ENCODE peak calls at places on chromosome 16, in seven cellular contexts. I, K, H, D, X, Q and A are unnamed samples.

GRCh38 chr16:7405166-7405565 is 72.5 kb downstream of the RBFOX1 start:
- DNase-seq in I (no peak), K (peak), H (no peak), D (peak), X (peak), Q (no peak), A (no peak)

GRCh38 chr16:85350146-85350728 is 238.0 kb upstream of the CIBAR2 start:
- DNase-seq in I (no peak), K (no peak), H (no peak), D (no peak), X (no peak), Q (no peak), A (no peak)

GRCh38 chr16:31099860-31100638 is 5.5 kb upstream of the VKORC1 start:
- DNase-seq in I (no peak), K (no peak), H (no peak), D (no peak), X (no peak), Q (peak), A (no peak)

GRCh38 chr16:17138801-17139200 is 332.0 kb downstream of the XYLT1 start:
- DNase-seq in I (no peak), K (no peak), H (peak), D (peak), X (no peak), Q (no peak), A (no peak)

GRCh38 chr16:13672196-13672595 is 247.8 kb upstream of the ERCC4 start:
- DNase-seq in I (no peak), K (no peak), H (no peak), D (no peak), X (no peak), Q (no peak), A (no peak)

GRCh38 chr16:68356249-68356918 is 45.6 kb downstream of the PRMT7 start:
- DNase-seq in I (no peak), K (no peak), H (peak), D (no peak), X (peak), Q (no peak), A (no peak)

GRCh38 chr16:27229891-27230470 is 26.7 kb downstream of the KDM8 start:
- DNase-seq in I (no peak), K (peak), H (no peak), D (no peak), X (peak), Q (no peak), A (no peak)

GRCh38 chr16:57536306-57537193 is at the start of gene CCDC102A:
- DNase-seq in I (no peak), K (no peak), H (peak), D (no peak), X (no peak), Q (no peak), A (peak)

GRCh38 chr16:5349101-5349500 is 251.5 kb upstream of the EEF2KMT start:
- DNase-seq in I (no peak), K (no peak), H (no peak), D (no peak), X (no peak), Q (no peak), A (no peak)

GRCh38 chr16:17339764-17340541 is 130.8 kb downstream of the XYLT1 start:
- DNase-seq in I (no peak), K (no peak), H (no peak), D (no peak), X (no peak), Q (peak), A (no peak)

GRCh38 chr16:57760357-57761160 is 25.0 kb downstream of the KATNB1 start:
- DNase-seq in I (no peak), K (peak), H (no peak), D (no peak), X (peak), Q (no peak), A (no peak)

GRCh38 chr16:85205747-85206471 is 93.6 kb upstream of the CIBAR2 start:
- DNase-seq in I (no peak), K (no peak), H (no peak), D (no peak), X (peak), Q (peak), A (peak)

GRCh38 chr16:63315229-63315628 is 1279.0 kb upstream of the CDH8 start:
- DNase-seq in I (no peak), K (no peak), H (no peak), D (no peak), X (no peak), Q (no peak), A (no peak)

GRCh38 chr16:31568577-31569359 is 41.1 kb downstream of the AHSP start:
- DNase-seq in I (no peak), K (no peak), H (no peak), D (no peak), X (peak), Q (no peak), A (peak)

GRCh38 chr16:50499254-50499653 is 48.9 kb upstream of the NKD1 start:
- DNase-seq in I (no peak), K (no peak), H (no peak), D (no peak), X (no peak), Q (no peak), A (no peak)

GRCh38 chr16:85018529-85019236 is 7.3 kb upstream of the ZDHHC7 start:
- DNase-seq in I (no peak), K (no peak), H (no peak), D (peak), X (no peak), Q (no peak), A (no peak)

GRCh38 chr16:87203060-87203656 is 114.0 kb downstream of the C16orf95 start:
- DNase-seq in I (peak), K (peak), H (peak), D (peak), X (peak), Q (peak), A (no peak)

GRCh38 chr16:57736419-57737281 is 1.1 kb downstream of the KATNB1 start:
- DNase-seq in I (peak), K (no peak), H (peak), D (peak), X (peak), Q (peak), A (no peak)

GRCh38 chr16:17053536-17054160 is 417.1 kb downstream of the XYLT1 start:
- DNase-seq in I (no peak), K (no peak), H (no peak), D (no peak), X (no peak), Q (no peak), A (no peak)

GRCh38 chr16:49811630-49812334 is 44.1 kb downstream of the ZNF423 start:
- DNase-seq in I (no peak), K (peak), H (no peak), D (no peak), X (no peak), Q (no peak), A (no peak)

GRCh38 chr16:50591800-50592771 is 43.9 kb downstream of the NKD1 start:
- DNase-seq in I (no peak), K (peak), H (no peak), D (no peak), X (peak), Q (no peak), A (no peak)

GRCh38 chr16:69717066-69717465 is 9.3 kb downstream of the NQO1 start:
- DNase-seq in I (no peak), K (no peak), H (no peak), D (no peak), X (no peak), Q (no peak), A (no peak)

GRCh38 chr16:26240807-26241206 is 549.0 kb downstream of the HS3ST4 start:
- DNase-seq in I (no peak), K (no peak), H (no peak), D (no peak), X (no peak), Q (no peak), A (no peak)

GRCh38 chr16:87392823-87393679 is 915 bp downstream of the MAP1LC3B start:
- DNase-seq in I (no peak), K (peak), H (peak), D (peak), X (peak), Q (peak), A (peak)

GRCh38 chr16:12168054-12169018 is 191.8 kb downstream of the SNX29 start:
- DNase-seq in I (no peak), K (no peak), H (no peak), D (no peak), X (no peak), Q (no peak), A (no peak)

GRCh38 chr16:70679653-70680494 is 6.0 kb downstream of the MTSS2 start:
- DNase-seq in I (no peak), K (peak), H (no peak), D (no peak), X (peak), Q (no peak), A (peak)

GRCh38 chr16:1793578-1794220 is at the start of gene IGFALS:
- DNase-seq in I (no peak), K (no peak), H (no peak), D (no peak), X (peak), Q (no peak), A (no peak)

GRCh38 chr16:84357191-84357651 is 11.1 kb upstream of the ATP2C2 start:
- DNase-seq in I (no peak), K (no peak), H (peak), D (peak), X (no peak), Q (no peak), A (no peak)

GRCh38 chr16:35140293-35140986 is 1681.0 kb downstream of the TP53TG3F start:
- DNase-seq in I (no peak), K (no peak), H (no peak), D (no peak), X (peak), Q (no peak), A (no peak)

GRCh38 chr16:87132361-87133014 is 184.7 kb downstream of the C16orf95 start:
- DNase-seq in I (peak), K (no peak), H (no peak), D (no peak), X (no peak), Q (peak), A (no peak)

GRCh38 chr16:2966803-2967184 is 2.4 kb upstream of the PAQR4 start:
- DNase-seq in I (no peak), K (no peak), H (no peak), D (no peak), X (peak), Q (no peak), A (no peak)

GRCh38 chr16:25798065-25798464 is 106.3 kb downstream of the HS3ST4 start:
- DNase-seq in I (no peak), K (no peak), H (no peak), D (no peak), X (no peak), Q (no peak), A (no peak)

GRCh38 chr16:20610892-20611349 is 34.8 kb upstream of the ACSM2B start:
- DNase-seq in I (no peak), K (no peak), H (no peak), D (no peak), X (no peak), Q (no peak), A (no peak)

GRCh38 chr16:89136931-89137330 is 34.6 kb upstream of the CDH15 start:
- DNase-seq in I (no peak), K (no peak), H (no peak), D (no peak), X (peak), Q (no peak), A (no peak)

GRCh38 chr16:53093162-53093744 is 38.5 kb downstream of the CHD9 start:
- DNase-seq in I (no peak), K (no peak), H (no peak), D (no peak), X (no peak), Q (no peak), A (no peak)

GRCh38 chr16:53091508-53092211 is 36.9 kb downstream of the CHD9 start:
- DNase-seq in I (peak), K (peak), H (no peak), D (no peak), X (no peak), Q (peak), A (peak)

GRCh38 chr16:53090271-53090590 is 35.4 kb downstream of the CHD9 start:
- DNase-seq in I (no peak), K (no peak), H (no peak), D (no peak), X (no peak), Q (no peak), A (no peak)

GRCh38 chr16:53089434-53090270 is 34.9 kb downstream of the CHD9 start:
- DNase-seq in I (no peak), K (no peak), H (no peak), D (no peak), X (no peak), Q (no peak), A (peak)

DNA sequence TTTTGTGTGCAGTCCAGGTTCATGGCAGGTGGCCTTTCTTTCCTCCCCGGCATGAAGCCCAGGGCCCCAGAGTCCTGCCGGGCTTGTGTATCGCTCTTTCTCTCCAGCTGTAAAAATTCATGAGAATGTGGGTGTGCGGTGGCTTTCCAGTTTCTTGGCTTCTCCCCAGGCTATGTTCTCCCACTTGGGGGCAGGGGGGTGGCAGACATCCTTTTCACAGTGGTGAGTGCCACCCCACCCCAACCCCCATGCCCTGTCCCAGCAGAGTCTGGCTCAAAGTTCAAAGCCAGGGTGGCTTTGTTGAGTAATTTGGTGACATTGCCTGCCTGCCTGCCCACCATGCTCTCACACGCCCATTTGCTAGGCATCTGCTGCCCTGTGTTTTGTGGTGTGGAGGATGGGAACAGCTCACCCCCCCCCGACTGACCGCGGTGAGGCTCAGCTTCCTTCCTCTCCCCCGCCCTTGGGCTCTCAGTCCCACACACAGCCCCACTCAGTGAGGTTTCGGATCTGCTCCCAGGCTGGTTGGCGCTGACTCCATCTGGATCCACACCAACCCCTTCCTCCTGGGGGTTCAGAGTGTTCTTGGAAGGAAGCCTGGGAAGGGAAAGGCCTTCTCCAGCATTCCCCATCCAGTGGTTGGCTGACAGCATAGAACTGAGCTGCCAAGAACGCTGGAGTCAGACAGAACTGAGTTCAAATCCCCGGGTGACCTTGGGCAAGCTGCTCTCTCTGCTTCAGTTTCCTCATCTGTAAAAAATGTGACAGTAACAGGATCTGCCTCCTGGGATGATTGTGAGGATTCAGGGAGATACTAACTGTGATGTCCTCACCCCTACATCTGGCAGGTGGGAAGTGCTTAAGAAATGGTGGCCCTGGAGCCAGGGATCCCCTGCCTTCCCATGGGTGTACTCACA is 36.1 kb downstream of the CHD9 start:
- DNase-seq in I (peak), K (peak), H (no peak), D (no peak), X (peak), Q (peak), A (peak)
- H3K4me3 ChIP-seq in I (peak), K (peak), H (no peak), D (no peak), X (no peak), Q (peak), A (no peak)

GRCh38 chr16:65295527-65295926 is 173.7 kb upstream of the CDH11 start:
- DNase-seq in I (no peak), K (no peak), H (no peak), D (no peak), X (no peak), Q (no peak), A (no peak)

GRCh38 chr16:65306313-65306712 is 184.4 kb upstream of the CDH11 start:
- DNase-seq in I (no peak), K (no peak), H (no peak), D (no peak), X (no peak), Q (no peak), A (no peak)

GRCh38 chr16:65305588-65305987 is 183.7 kb upstream of the CDH11 start:
- DNase-seq in I (no peak), K (no peak), H (no peak), D (no peak), X (no peak), Q (no peak), A (no peak)

GRCh38 chr16:65297453-65297852 is 175.6 kb upstream of the CDH11 start:
- DNase-seq in I (no peak), K (no peak), H (no peak), D (no peak), X (no peak), Q (no peak), A (no peak)

GRCh38 chr16:65301029-65301428 is 179.2 kb upstream of the CDH11 start:
- DNase-seq in I (no peak), K (no peak), H (no peak), D (no peak), X (no peak), Q (no peak), A (no peak)
- H3K4me3 ChIP-seq in I (no peak), K (no peak), H (no peak), D (no peak), X (no peak), Q (no peak), A (no peak)

GRCh38 chr16:76311260-76311659 is 34.1 kb downstream of the CNTNAP4 start:
- DNase-seq in I (no peak), K (no peak), H (no peak), D (no peak), X (no peak), Q (no peak), A (no peak)
- H3K4me3 ChIP-seq in I (no peak), K (no peak), H (no peak), D (no peak), X (no peak), Q (no peak), A (no peak)

DNA sequence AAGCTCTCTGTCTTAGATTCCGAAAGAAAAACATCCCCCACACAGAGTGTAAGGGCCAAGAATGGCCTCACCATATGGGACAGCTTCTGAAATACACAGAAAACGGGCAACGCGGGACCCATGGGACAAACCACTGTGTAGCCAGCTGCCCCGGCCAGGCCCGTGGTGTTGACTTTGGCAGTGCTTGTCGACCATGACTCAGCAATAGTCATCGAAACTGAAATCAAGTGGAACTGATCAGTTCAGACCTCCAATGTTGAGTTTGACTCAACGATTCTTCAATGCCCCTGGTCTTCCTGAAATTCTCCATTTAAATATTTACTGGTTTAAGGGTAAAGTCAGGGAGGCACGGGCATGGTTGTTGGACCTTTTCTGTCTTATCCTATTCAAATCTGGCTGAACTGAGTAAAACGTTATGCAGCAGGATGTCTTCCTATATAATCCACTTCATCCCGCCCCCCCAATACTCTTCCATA is 27.5 kb downstream of the ZFHX3 start:
- DNase-seq in I (peak), K (peak), H (no peak), D (peak), X (no peak), Q (peak), A (no peak)
- H3K4me3 ChIP-seq in I (no peak), K (peak), H (no peak), D (peak), X (no peak), Q (no peak), A (no peak)

GRCh38 chr16:79146-80054 is 1.4 kb downstream of the MPG start:
- DNase-seq in I (no peak), K (no peak), H (no peak), D (no peak), X (no peak), Q (peak), A (no peak)
- H3K4me3 ChIP-seq in I (peak), K (peak), H (no peak), D (peak), X (peak), Q (peak), A (no peak)

DNA sequence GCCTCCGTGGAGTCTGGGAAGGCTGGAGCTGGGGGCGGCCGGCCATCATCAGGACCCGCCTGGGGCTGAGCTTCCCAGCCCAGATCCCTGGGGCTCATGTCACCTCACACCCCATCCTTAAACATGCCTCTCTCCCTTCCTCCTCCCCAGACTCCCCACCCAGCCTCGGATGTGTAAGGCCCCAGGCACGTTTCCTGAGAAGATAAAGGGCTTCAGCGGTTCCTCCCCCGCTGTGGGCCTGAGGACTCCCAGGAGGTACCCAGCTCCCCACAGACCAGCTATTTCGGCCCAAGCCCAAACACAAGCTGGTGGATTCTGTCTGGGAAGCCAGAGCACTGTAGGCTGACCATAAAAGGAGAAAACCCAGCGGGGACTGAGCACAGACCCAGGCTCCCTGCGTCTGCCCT is 49.2 kb downstream of the MYH11 start:
- DNase-seq in I (peak), K (no peak), H (no peak), D (no peak), X (no peak), Q (no peak), A (peak)
- H3K4me3 ChIP-seq in I (no peak), K (no peak), H (no peak), D (no peak), X (no peak), Q (no peak), A (no peak)

DNA sequence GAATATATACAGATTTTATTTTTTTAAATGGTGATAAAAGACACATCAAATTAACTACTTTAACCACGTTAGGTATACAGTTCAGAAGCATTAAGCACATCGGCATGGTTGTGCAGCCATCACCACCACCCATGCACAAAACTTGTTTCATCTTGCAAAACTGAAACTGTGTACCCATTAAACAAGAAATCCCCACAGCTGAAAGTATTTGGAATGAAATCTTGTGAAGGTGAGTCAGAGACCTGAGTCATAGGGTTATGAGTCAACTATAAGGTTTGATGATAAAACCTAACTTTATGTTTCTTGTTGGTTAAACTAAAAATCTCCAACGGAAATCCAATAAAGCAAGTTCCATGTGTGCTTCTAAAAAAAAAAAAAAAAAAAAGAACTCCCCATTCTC is 561.6 kb upstream of the PSMD7 start:
- DNase-seq in I (peak), K (no peak), H (no peak), D (no peak), X (no peak), Q (peak), A (no peak)
- H3K4me3 ChIP-seq in I (no peak), K (no peak), H (no peak), D (no peak), X (no peak), Q (no peak), A (no peak)